ENCODE peak calls at places on chromosomes 7 and 10, in eight cellular contexts. Y is astrocyte of the cerebellum, C is GM10248, X is ovary, B is upper lobe of right lung, Z is astrocyte of the spinal cord, G is ascending aorta, V is dorsolateral prefrontal cortex. O is an unnamed sample.

GRCh38 chr7:37410305-37411209 is 38.1 kb downstream of the ELMO1 start:
- DNase-seq in Y (no peak), C (no peak), X (no peak), B (no peak), Z (no peak), G (no peak), V (no peak), O (no peak)

GRCh38 chr7:11557627-11558026 is 274.4 kb downstream of the THSD7A start:
- DNase-seq in Y (no peak), C (peak; percentile 16), X (no peak), B (no peak), Z (no peak), G (no peak), V (no peak), O (no peak)

GRCh38 chr7:42726066-42726785 is 185.6 kb downstream of the C7orf25 start:
- DNase-seq in Y (no peak), C (no peak), X (no peak), B (no peak), Z (no peak), G (no peak), V (no peak), O (no peak)

GRCh38 chr7:92075455-92076158 is 58.7 kb downstream of the CYP51A1 start:
- DNase-seq in Y (no peak), C (peak; percentile 42), X (no peak), B (no peak), Z (no peak), G (no peak), V (no peak), O (no peak)

GRCh38 chr10:46326971-46327370 is 40.2 kb downstream of the ANTXRL start:
- DNase-seq in Y (no peak), C (no peak), X (no peak), B (no peak), Z (no peak), G (no peak), V (no peak), O (no peak)

GRCh38 chr10:44886966-44887365 is 24.2 kb upstream of the TMEM72 start:
- DNase-seq in Y (no peak), C (no peak), X (no peak), B (no peak), Z (no peak), G (no peak), V (no peak), O (no peak)

GRCh38 chr7:127536426-127537152 is 48.8 kb downstream of the GCC1 start:
- DNase-seq in Y (no peak), C (no peak), X (no peak), B (no peak), Z (no peak), G (no peak), V (peak; percentile 42), O (no peak)

GRCh38 chr7:140992422-140992821 is 22.3 kb downstream of the MRPS33 start:
- DNase-seq in Y (no peak), C (no peak), X (no peak), B (no peak), Z (no peak), G (no peak), V (no peak), O (no peak)

GRCh38 chr10:4330626-4331025 is 495.4 kb upstream of the AKR1E2 start:
- DNase-seq in Y (no peak), C (no peak), X (no peak), B (no peak), Z (no peak), G (no peak), V (no peak), O (no peak)

GRCh38 chr7:155931386-155932085 is 119.3 kb upstream of the SHH start:
- DNase-seq in Y (no peak), C (no peak), X (no peak), B (no peak), Z (no peak), G (no peak), V (no peak), O (no peak)

GRCh38 chr7:148941598-148942280 is 57.6 kb upstream of the EZH2 start:
- DNase-seq in Y (no peak), C (no peak), X (peak; percentile 60), B (peak; percentile 83), Z (peak; percentile 53), G (no peak), V (no peak), O (no peak)

GRCh38 chr7:100190059-100190711 is 12.5 kb downstream of the STAG3 start:
- DNase-seq in Y (peak; percentile 15), C (peak; percentile 39), X (no peak), B (no peak), Z (peak; percentile 58), G (no peak), V (no peak), O (no peak)
- TF ChIP-seq CTCF in Y (peak; percentile 34), C (peak; percentile 48), X (no peak), B (peak; percentile 34), Z (peak; percentile 41), G (no peak), V (peak; percentile 32), O (peak; percentile 28)

GRCh38 chr10:85105614-85106013 is 777.2 kb downstream of the CCSER2 start:
- DNase-seq in Y (no peak), C (no peak), X (no peak), B (no peak), Z (no peak), G (no peak), V (no peak), O (no peak)
- TF ChIP-seq CTCF in Y (peak; percentile 8), C (no peak), X (no peak), B (no peak), Z (no peak), G (no peak), V (no peak), O (no peak)

GRCh38 chr10:110353244-110354119 is 48.8 kb upstream of the SMNDC1 start:
- DNase-seq in Y (no peak), C (no peak), X (no peak), B (no peak), Z (peak; percentile 92), G (no peak), V (no peak), O (no peak)
- TF ChIP-seq CTCF in Y (peak; percentile 24), C (no peak), X (no peak), B (no peak), Z (peak; percentile 19), G (no peak), V (no peak), O (no peak)

GRCh38 chr7:29192811-29193210 is 1.8 kb upstream of the CHN2 start:
- DNase-seq in Y (no peak), C (no peak), X (no peak), B (no peak), Z (no peak), G (no peak), V (no peak), O (no peak)
- TF ChIP-seq CTCF in Y (no peak), C (no peak), X (no peak), B (no peak), Z (no peak), G (no peak), V (no peak), O (no peak)

GRCh38 chr10:109741712-109742111 is 181.6 kb downstream of the XPNPEP1 start:
- DNase-seq in Y (no peak), C (no peak), X (no peak), B (no peak), Z (no peak), G (no peak), V (no peak), O (no peak)
- TF ChIP-seq CTCF in Y (no peak), C (no peak), X (no peak), B (no peak), Z (no peak), G (no peak), V (no peak), O (no peak)

GRCh38 chr10:50477287-50477686 is 146.5 kb downstream of the SGMS1 start:
- DNase-seq in Y (no peak), C (no peak), X (no peak), B (no peak), Z (no peak), G (no peak), V (no peak), O (no peak)

GRCh38 chr10:50480054-50481007 is 143.4 kb downstream of the SGMS1 start:
- DNase-seq in Y (no peak), C (no peak), X (no peak), B (no peak), Z (no peak), G (no peak), V (no peak), O (no peak)
- TF ChIP-seq CTCF in Y (no peak), C (no peak), X (no peak), B (no peak), Z (no peak), G (no peak), V (no peak), O (no peak)

GRCh38 chr10:43362191-43362839 is 9.1 kb upstream of the FXYD4 start:
- DNase-seq in Y (peak; percentile 56), C (peak; percentile 98), X (peak; percentile 98), B (peak; percentile 100), Z (peak; percentile 90), G (peak; percentile 75), V (peak; percentile 95), O (peak; percentile 95)
- TF ChIP-seq CTCF in Y (peak; percentile 38), C (peak; percentile 47), X (peak; percentile 12), B (peak; percentile 49), Z (peak; percentile 51), G (no peak), V (peak; percentile 45), O (no peak)

GRCh38 chr10:27794157-27794556 is 48.5 kb upstream of the MKX start:
- DNase-seq in Y (no peak), C (no peak), X (no peak), B (no peak), Z (no peak), G (no peak), V (no peak), O (no peak)
- TF ChIP-seq CTCF in Y (no peak), C (no peak), X (no peak), B (peak; percentile 19), Z (no peak), G (no peak), V (no peak), O (no peak)

O was measured in upper lobe of left lung.